ENCODE peak calls at places on chromosomes 5 and 9, in seven cellular contexts. E is activated naive CD4-positive, alpha-beta T cell; V is occipital lobe; N is activated T-cell treated with anti-CD3 and anti-CD28 coated beads, Interleukin-2, amount 50 U/mL, for 72 hours; U is NCI-H146; I is effector CD8-positive, alpha-beta T cell; D is OCI-LY7. A is an unnamed sample.

GRCh38 chr5:151523335-151523734 is 67.8 kb downstream of the FAT2 start:
- DNase-seq in E (no peak), U (peak), N (peak), V (no peak), I (no peak), D (peak), A (peak)

GRCh38 chr5:123344819-123345426 is 78.3 kb downstream of the CEP120 start:
- DNase-seq in V (no peak), E (no peak), U (no peak), N (no peak), D (peak), I (no peak), A (no peak)

GRCh38 chr5:171755354-171755821 is 30.2 kb upstream of the SMIM23 start:
- DNase-seq in E (no peak), U (no peak), I (no peak), D (no peak), N (no peak), V (no peak), A (no peak)

GRCh38 chr5:132098151-132098594 is 24.6 kb downstream of the CSF2 start:
- DNase-seq in V (no peak), E (no peak), D (no peak), I (no peak), U (no peak), N (peak), A (no peak)

GRCh38 chr5:114839360-114839759 is 330.3 kb downstream of the TRIM36 start:
- DNase-seq in E (no peak), N (no peak), V (no peak), D (no peak), I (no peak), U (no peak), A (no peak)

GRCh38 chr9:99120256-99120655 is 15.3 kb downstream of the TGFBR1 start:
- DNase-seq in N (no peak), E (no peak), I (no peak), D (peak), U (no peak), V (no peak), A (no peak)

GRCh38 chr5:180611140-180611850 is 20.0 kb upstream of the SCGB3A1 start:
- DNase-seq in V (no peak), N (no peak), U (peak), E (no peak), D (no peak), I (no peak), A (no peak)

GRCh38 chr5:1751864-1752822 is 47.5 kb downstream of the MRPL36 start:
- DNase-seq in N (no peak), I (no peak), E (no peak), D (no peak), U (no peak), V (no peak), A (no peak)

GRCh38 chr9:15349892-15350761 is 43.1 kb upstream of the TTC39B start:
- DNase-seq in E (no peak), V (no peak), N (peak), D (no peak), U (peak), I (no peak), A (no peak)

GRCh38 chr9:38771593-38771992 is 51.7 kb upstream of the FAM240B start:
- DNase-seq in V (no peak), I (no peak), E (no peak), D (no peak), N (no peak), U (no peak), A (no peak)

GRCh38 chr9:16680965-16681658 is 189.4 kb downstream of the BNC2 start:
- DNase-seq in V (no peak), E (no peak), U (no peak), N (no peak), D (no peak), I (no peak), A (no peak)

GRCh38 chr5:176614805-176615478 is 5.0 kb upstream of the GPRIN1 start:
- DNase-seq in V (no peak), I (no peak), D (no peak), E (no peak), U (no peak), N (no peak), A (no peak)

GRCh38 chr5:80284720-80285119 is 28.9 kb upstream of the SERINC5 start:
- DNase-seq in D (no peak), I (no peak), N (peak), V (no peak), U (no peak), E (no peak), A (no peak)

GRCh38 chr9:35470894-35471293 is 19.0 kb upstream of the RUSC2 start:
- DNase-seq in I (no peak), D (no peak), E (no peak), V (no peak), U (no peak), N (no peak), A (no peak)

GRCh38 chr9:109794361-109795012 is 14.5 kb downstream of the PALM2AKAP2 start:
- DNase-seq in I (no peak), D (no peak), V (no peak), E (no peak), N (no peak), U (no peak), A (no peak)

GRCh38 chr9:112881366-112881765 is 9.3 kb downstream of the SLC46A2 start:
- DNase-seq in E (no peak), N (no peak), I (no peak), V (no peak), U (no peak), D (no peak), A (no peak)

GRCh38 chr5:155836404-155836803 is 490.6 kb upstream of the SGCD start:
- DNase-seq in V (no peak), U (no peak), E (no peak), I (no peak), D (no peak), N (no peak), A (no peak)

GRCh38 chr9:2418619-2419018 is 203.0 kb upstream of the VLDLR start:
- DNase-seq in E (no peak), N (no peak), V (no peak), D (no peak), U (peak), I (no peak), A (no peak)

GRCh38 chr9:104386425-104387069 is 117.5 kb upstream of the OR13F1 start:
- DNase-seq in N (no peak), V (no peak), E (no peak), I (no peak), D (peak), U (peak), A (peak)

A was measured in GM13977.